ENCODE peak calls at places on chromosomes 5 and 9, in four cellular contexts. One of them, this sample, is unnamed.

GRCh38 chr5:155919125-155919524 is 407.8 kb upstream of the SGCD start:
- DNase-seq in Peyer's patch: no peak
- DNase-seq in esophagus squamous epithelium: no peak
- DNase-seq in upper lobe of left lung: no peak
- DNase-seq in this sample: no peak

GRCh38 chr5:117888688-117889087 is 1099.7 kb downstream of the DTWD2 start:
- DNase-seq in esophagus squamous epithelium: no peak
- DNase-seq in Peyer's patch: no peak
- DNase-seq in upper lobe of left lung: no peak
- DNase-seq in this sample: no peak

GRCh38 chr5:77568082-77568481 is 70.4 kb downstream of the OTP start:
- DNase-seq in upper lobe of left lung: no peak
- DNase-seq in Peyer's patch: no peak
- DNase-seq in esophagus squamous epithelium: no peak
- DNase-seq in this sample: no peak

GRCh38 chr9:92455217-92455616 is 27.1 kb downstream of the ASPN start:
- DNase-seq in Peyer's patch: no peak
- DNase-seq in upper lobe of left lung: no peak
- DNase-seq in esophagus squamous epithelium: no peak
- DNase-seq in this sample: no peak

GRCh38 chr9:34123682-34124081 is 2.8 kb downstream of the DCAF12 start:
- DNase-seq in esophagus squamous epithelium: no peak
- DNase-seq in Peyer's patch: no peak
- DNase-seq in upper lobe of left lung: peak; percentile 79
- DNase-seq in this sample: no peak

GRCh38 chr9:95584176-95584575 is 67.4 kb upstream of the PTCH1 start:
- DNase-seq in upper lobe of left lung: no peak
- DNase-seq in esophagus squamous epithelium: no peak
- DNase-seq in Peyer's patch: no peak
- DNase-seq in this sample: no peak

GRCh38 chr5:163248856-163249255 is 188.5 kb upstream of the CCNG1 start:
- DNase-seq in Peyer's patch: no peak
- DNase-seq in esophagus squamous epithelium: no peak
- DNase-seq in upper lobe of left lung: no peak
- DNase-seq in this sample: no peak

GRCh38 chr9:93577045-93577939 is 908 bp downstream of the PHF2 start:
- DNase-seq in esophagus squamous epithelium: no peak
- DNase-seq in Peyer's patch: peak; percentile 65
- DNase-seq in upper lobe of left lung: peak; percentile 46
- DNase-seq in this sample: no peak

GRCh38 chr5:142922223-142922952 is 152.2 kb downstream of the ARHGAP26 start:
- DNase-seq in Peyer's patch: no peak
- DNase-seq in esophagus squamous epithelium: no peak
- DNase-seq in upper lobe of left lung: no peak
- DNase-seq in this sample: no peak

GRCh38 chr5:116130471-116130870 is 45.6 kb downstream of the COMMD10 start:
- DNase-seq in esophagus squamous epithelium: no peak
- DNase-seq in Peyer's patch: no peak
- DNase-seq in upper lobe of left lung: no peak
- DNase-seq in this sample: no peak

GRCh38 chr5:117731445-117731844 is 1156.8 kb upstream of the SEMA6A start:
- DNase-seq in upper lobe of left lung: no peak
- DNase-seq in Peyer's patch: no peak
- DNase-seq in esophagus squamous epithelium: no peak
- DNase-seq in this sample: no peak

GRCh38 chr5:143714629-143715028 is 97.3 kb upstream of the HMHB1 start:
- DNase-seq in Peyer's patch: no peak
- DNase-seq in upper lobe of left lung: peak; percentile 79
- DNase-seq in esophagus squamous epithelium: no peak
- DNase-seq in this sample: no peak

GRCh38 chr9:2601785-2602378 is 19.7 kb upstream of the VLDLR start:
- DNase-seq in upper lobe of left lung: no peak
- DNase-seq in Peyer's patch: no peak
- DNase-seq in esophagus squamous epithelium: no peak
- DNase-seq in this sample: no peak
- H3K4me3 ChIP-seq in upper lobe of left lung: no peak overlapping the region
- H3K4me3 ChIP-seq in Peyer's patch: no peak overlapping the region
- H3K4me3 ChIP-seq in esophagus squamous epithelium: no peak overlapping the region
- H3K4me3 ChIP-seq in this sample: no peak overlapping the region

DNA sequence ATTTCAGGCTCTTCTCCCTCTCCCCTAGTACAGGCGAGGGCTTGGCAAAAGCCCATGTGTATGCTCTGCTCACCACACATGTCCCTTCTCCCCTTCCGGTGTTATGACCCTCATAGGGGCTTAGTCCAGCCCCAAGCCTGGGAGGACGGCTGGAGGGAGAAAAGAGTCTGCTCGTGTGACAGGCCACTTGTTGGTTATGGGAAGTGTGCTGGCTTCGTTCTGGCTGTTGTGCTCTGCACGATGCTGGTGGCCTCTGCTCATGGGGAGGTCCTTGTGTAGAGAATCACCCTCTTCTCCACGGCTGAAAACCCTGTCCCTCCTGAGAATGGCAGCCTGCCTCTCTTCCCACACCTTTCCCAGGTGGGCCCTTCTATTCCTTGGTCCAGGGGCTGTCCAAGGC is 11.2 kb downstream of the PTTG1 start:
- DNase-seq in esophagus squamous epithelium: no peak
- DNase-seq in Peyer's patch: no peak
- DNase-seq in upper lobe of left lung: no peak
- DNase-seq in this sample: no peak
- H3K4me1 ChIP-seq in esophagus squamous epithelium: peaks cover 3% of the 10 kb centered on the region
- H3K4me1 ChIP-seq in Peyer's patch: no peaks in the 10 kb centered on the region
- H3K4me1 ChIP-seq in upper lobe of left lung: no peaks in the 10 kb centered on the region
- H3K4me1 ChIP-seq in this sample: no peaks in the 10 kb centered on the region

GRCh38 chr5:172264814-172265213 is 18.8 kb downstream of the UBTD2 start:
- DNase-seq in Peyer's patch: no peak
- DNase-seq in upper lobe of left lung: no peak
- DNase-seq in esophagus squamous epithelium: no peak
- DNase-seq in this sample: no peak

GRCh38 chr5:172267943-172268342 is 15.6 kb downstream of the UBTD2 start:
- DNase-seq in upper lobe of left lung: no peak
- DNase-seq in Peyer's patch: no peak
- DNase-seq in esophagus squamous epithelium: no peak
- DNase-seq in this sample: no peak

GRCh38 chr5:172266676-172267092 is 16.9 kb downstream of the UBTD2 start:
- DNase-seq in upper lobe of left lung: peak; percentile 53
- DNase-seq in esophagus squamous epithelium: no peak
- DNase-seq in Peyer's patch: no peak
- DNase-seq in this sample: no peak

GRCh38 chr5:172266071-172266675 is 17.4 kb downstream of the UBTD2 start:
- DNase-seq in esophagus squamous epithelium: no peak
- DNase-seq in Peyer's patch: no peak
- DNase-seq in upper lobe of left lung: no peak
- DNase-seq in this sample: no peak
- H3K9me3 ChIP-seq in esophagus squamous epithelium: no peaks in the 10 kb centered on the region
- H3K9me3 ChIP-seq in Peyer's patch: no peaks in the 10 kb centered on the region
- H3K9me3 ChIP-seq in upper lobe of left lung: no peaks in the 10 kb centered on the region
- H3K9me3 ChIP-seq in this sample: no peaks in the 10 kb centered on the region

GRCh38 chr9:134346840-134347239 is 20.6 kb downstream of the RXRA start:
- DNase-seq in Peyer's patch: no peak
- DNase-seq in upper lobe of left lung: no peak
- DNase-seq in esophagus squamous epithelium: no peak
- DNase-seq in this sample: no peak
- H3K4me3 ChIP-seq in Peyer's patch: no peak overlapping the region
- H3K4me3 ChIP-seq in upper lobe of left lung: no peak overlapping the region
- H3K4me3 ChIP-seq in esophagus squamous epithelium: no peak overlapping the region
- H3K4me3 ChIP-seq in this sample: no peak overlapping the region

DNA sequence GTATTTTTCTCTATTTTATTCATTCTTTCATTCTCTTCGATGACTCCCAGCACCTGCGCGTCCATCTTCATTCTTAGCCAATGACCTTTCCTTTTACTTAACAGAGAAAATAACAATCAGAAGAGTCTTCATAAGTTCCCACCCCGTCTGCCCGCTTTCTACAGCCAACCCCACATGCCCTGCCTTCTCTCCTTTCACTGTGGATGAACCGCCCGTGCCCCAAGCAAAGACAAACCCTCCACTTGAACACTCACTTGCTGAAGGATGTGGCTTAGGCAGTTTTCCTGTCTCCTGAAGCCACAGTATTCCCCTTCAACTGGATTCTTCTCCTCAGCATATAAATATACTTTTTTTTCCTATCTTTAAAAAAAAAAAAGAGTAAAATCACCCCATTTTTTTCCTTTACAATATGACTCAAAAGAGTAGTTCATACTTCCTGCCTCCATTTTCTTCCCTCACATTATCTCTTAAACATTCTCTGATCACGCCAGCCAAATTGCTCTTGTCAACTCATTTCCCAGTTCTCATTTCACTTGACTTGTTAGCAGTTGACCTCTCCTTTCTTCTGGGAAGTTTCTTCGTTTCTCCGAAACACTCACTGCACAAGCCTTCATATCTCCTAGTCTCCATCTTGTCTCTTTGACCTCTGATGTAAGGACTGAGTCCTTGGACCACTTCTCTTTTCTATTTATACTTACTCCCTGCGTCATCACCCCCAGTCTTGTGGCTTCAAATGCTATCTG is 11.1 kb downstream of the NIPSNAP3B start:
- DNase-seq in Peyer's patch: no peak
- DNase-seq in upper lobe of left lung: no peak
- DNase-seq in esophagus squamous epithelium: no peak
- DNase-seq in this sample: no peak
- H3K4me1 ChIP-seq in Peyer's patch: no peaks in the 10 kb centered on the region
- H3K4me1 ChIP-seq in upper lobe of left lung: peaks cover 12% of the 10 kb centered on the region
- H3K4me1 ChIP-seq in esophagus squamous epithelium: peaks cover 7% of the 10 kb centered on the region
- H3K4me1 ChIP-seq in this sample: no peaks in the 10 kb centered on the region

DNA sequence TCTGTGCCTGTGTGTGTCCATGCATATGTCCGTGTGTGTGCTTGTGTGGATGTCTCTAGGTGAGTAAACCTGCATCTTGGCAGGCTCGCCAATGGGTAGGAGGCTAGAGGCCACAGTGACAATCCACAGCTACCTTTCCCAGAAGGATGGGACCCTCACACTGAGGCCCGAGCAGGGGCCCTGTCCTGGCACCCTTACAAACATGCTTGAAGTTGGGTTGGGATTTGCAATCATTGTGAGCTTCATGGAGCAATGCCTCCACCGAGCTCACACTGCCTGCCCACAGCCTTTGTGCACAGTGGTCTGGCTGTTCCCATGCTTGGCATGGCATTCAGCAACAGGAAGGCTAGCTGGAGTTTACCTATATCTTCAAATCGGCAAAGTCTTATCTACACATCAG is 311.1 kb upstream of the IRX1 start:
- DNase-seq in upper lobe of left lung: no peak
- DNase-seq in Peyer's patch: no peak
- DNase-seq in esophagus squamous epithelium: no peak
- DNase-seq in this sample: no peak
- H3K9me3 ChIP-seq in upper lobe of left lung: no peaks in the 10 kb centered on the region
- H3K9me3 ChIP-seq in Peyer's patch: no peaks in the 10 kb centered on the region
- H3K9me3 ChIP-seq in esophagus squamous epithelium: no peaks in the 10 kb centered on the region
- H3K9me3 ChIP-seq in this sample: no peaks in the 10 kb centered on the region

DNA sequence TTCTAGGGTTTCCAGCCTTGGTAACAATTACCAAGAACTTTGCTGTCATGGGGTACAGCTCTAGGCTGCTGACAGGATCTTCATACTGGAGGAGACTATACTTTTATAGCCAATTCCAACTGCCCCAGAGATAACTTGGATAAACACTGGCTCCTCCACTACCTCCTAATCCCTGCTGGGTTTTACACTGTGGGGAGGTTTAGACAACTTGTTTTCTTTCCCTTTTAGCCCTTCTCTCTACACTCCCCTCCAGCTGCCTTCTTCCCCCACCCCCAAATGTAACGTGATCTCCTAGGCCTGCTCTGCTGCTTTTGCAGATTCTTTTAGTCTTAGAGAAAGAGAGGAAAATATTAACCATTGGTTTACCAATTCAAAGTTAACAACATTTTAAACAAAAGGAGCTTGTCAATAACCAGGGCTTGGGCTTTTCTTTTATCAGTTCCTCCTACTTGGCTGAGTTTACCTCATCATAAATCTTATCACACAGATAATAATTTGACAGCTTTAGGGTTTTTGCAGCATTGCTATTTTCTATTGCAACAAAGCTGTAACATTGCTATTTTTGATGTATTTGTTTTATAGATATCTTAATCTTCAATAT is 9.9 kb upstream of the ABL1 start:
- DNase-seq in Peyer's patch: no peak
- DNase-seq in esophagus squamous epithelium: no peak
- DNase-seq in upper lobe of left lung: no peak
- DNase-seq in this sample: no peak
- H3K4me3 ChIP-seq in Peyer's patch: no peak overlapping the region
- H3K4me3 ChIP-seq in esophagus squamous epithelium: no peak overlapping the region
- H3K4me3 ChIP-seq in upper lobe of left lung: no peak overlapping the region
- H3K4me3 ChIP-seq in this sample: no peak overlapping the region

GRCh38 chr5:67164856-67165523 is 31.6 kb downstream of the CD180 start:
- DNase-seq in Peyer's patch: no peak
- DNase-seq in upper lobe of left lung: no peak
- DNase-seq in esophagus squamous epithelium: no peak
- DNase-seq in this sample: no peak

GRCh38 chr5:67163863-67164595 is 32.6 kb downstream of the CD180 start:
- DNase-seq in upper lobe of left lung: no peak
- DNase-seq in Peyer's patch: no peak
- DNase-seq in esophagus squamous epithelium: no peak
- DNase-seq in this sample: no peak

GRCh38 chr5:67166460-67166871 is 30.1 kb downstream of the CD180 start:
- DNase-seq in upper lobe of left lung: peak; percentile 74
- DNase-seq in esophagus squamous epithelium: peak; percentile 21
- DNase-seq in Peyer's patch: peak; percentile 69
- DNase-seq in this sample: peak; percentile 54

GRCh38 chr5:67166886-67167285 is 29.7 kb downstream of the CD180 start:
- DNase-seq in upper lobe of left lung: no peak
- DNase-seq in esophagus squamous epithelium: no peak
- DNase-seq in Peyer's patch: no peak
- DNase-seq in this sample: no peak

GRCh38 chr5:67165524-67166459 is 30.8 kb downstream of the CD180 start:
- DNase-seq in Peyer's patch: peak; percentile 84
- DNase-seq in upper lobe of left lung: peak; percentile 85
- DNase-seq in esophagus squamous epithelium: peak; percentile 40
- DNase-seq in this sample: peak; percentile 55
- H3K4me1 ChIP-seq in Peyer's patch: peaks cover 5% of the 10 kb centered on the region
- H3K4me1 ChIP-seq in upper lobe of left lung: peaks cover 12% of the 10 kb centered on the region
- H3K4me1 ChIP-seq in esophagus squamous epithelium: peaks cover 16% of the 10 kb centered on the region
- H3K4me1 ChIP-seq in this sample: peaks cover 55% of the 10 kb centered on the region

DNA sequence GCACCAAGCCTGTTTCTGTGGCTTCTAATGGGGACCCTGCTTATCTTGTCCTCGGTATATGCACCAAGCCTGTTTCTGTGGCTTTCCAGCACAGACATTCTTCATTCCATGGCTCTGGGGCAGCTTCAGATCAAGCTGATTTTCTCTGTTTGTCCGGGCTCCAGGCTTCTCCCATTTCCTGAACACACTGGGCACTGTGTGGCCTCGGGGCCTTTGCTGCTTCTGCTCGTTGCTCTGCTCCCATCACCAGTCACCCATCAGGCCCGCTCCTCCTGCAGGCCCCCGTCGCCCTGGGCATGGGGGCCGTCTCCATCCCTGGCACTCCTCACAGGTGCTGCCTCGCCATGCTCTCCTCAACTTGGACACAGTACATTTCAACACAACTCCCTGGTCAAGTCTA is 30.6 kb downstream of the ZNF354A start:
- DNase-seq in esophagus squamous epithelium: no peak
- DNase-seq in upper lobe of left lung: no peak
- DNase-seq in Peyer's patch: no peak
- DNase-seq in this sample: no peak
- H3K9me3 ChIP-seq in esophagus squamous epithelium: peaks cover 3% of the 10 kb centered on the region
- H3K9me3 ChIP-seq in upper lobe of left lung: no peaks in the 10 kb centered on the region
- H3K9me3 ChIP-seq in Peyer's patch: no peaks in the 10 kb centered on the region
- H3K9me3 ChIP-seq in this sample: peaks cover 12% of the 10 kb centered on the region

DNA sequence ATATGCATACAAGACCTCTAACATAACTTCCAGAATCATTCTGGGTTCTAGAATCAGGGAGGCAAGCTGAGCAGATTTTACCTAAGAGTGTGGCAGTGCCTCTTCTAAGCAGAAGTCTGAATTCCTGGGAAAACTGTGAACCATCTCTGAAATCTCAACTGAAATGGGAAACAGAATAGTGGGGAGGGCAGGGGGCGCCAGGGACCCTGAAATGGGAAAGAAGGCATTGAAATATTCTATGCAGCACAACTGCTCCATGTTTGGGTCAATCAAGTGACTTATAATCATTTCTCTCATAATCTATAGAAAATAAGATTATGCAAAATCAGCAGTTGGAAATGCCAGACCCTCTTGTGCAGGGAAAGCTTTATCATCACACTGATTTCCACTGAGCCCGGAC is 156.1 kb downstream of the EBF1 start:
- DNase-seq in Peyer's patch: no peak
- DNase-seq in upper lobe of left lung: no peak
- DNase-seq in esophagus squamous epithelium: no peak
- DNase-seq in this sample: no peak
- H3K4me3 ChIP-seq in Peyer's patch: no peak overlapping the region
- H3K4me3 ChIP-seq in upper lobe of left lung: no peak overlapping the region
- H3K4me3 ChIP-seq in esophagus squamous epithelium: no peak overlapping the region
- H3K4me3 ChIP-seq in this sample: no peak overlapping the region

This sample was measured in effector memory CD4-positive, alpha-beta T cell.